ENCODE peak calls at places on chromosomes 7 and 10, in eight cellular contexts. L is cardiac muscle cell, Q is spleen, S is pancreas, F is neural progenitor cell, A is left ventricle myocardium inferior, R is lung, K is uterus. V is an unnamed sample. For H3K9me3, the result is how much of the 10 kb centered on the place peaks cover.

GRCh38 chr7:128932862-128933821 is 4.6 kb upstream of the IRF5 start:
- DNase-seq in L (no peak), Q (no peak), S (no peak), F (no peak), A (no peak), R (no peak), K (no peak), V (peak)

GRCh38 chr7:106563466-106564150 is 97.3 kb downstream of the CCDC71L start:
- DNase-seq in L (no peak), Q (no peak), S (no peak), F (no peak), A (no peak), R (no peak), K (no peak), V (no peak)

GRCh38 chr7:14902589-14902963 is at the start of gene DGKB:
- DNase-seq in L (peak), Q (peak), S (peak), F (peak), A (peak), R (no peak), K (peak), V (peak)

GRCh38 chr10:112832361-112832878 is 117.6 kb upstream of the TCF7L2 start:
- DNase-seq in L (no peak), Q (no peak), S (no peak), F (peak), A (no peak), R (no peak), K (no peak), V (no peak)

GRCh38 chr7:5636446-5636835 is 145.0 kb downstream of the RNF216 start:
- DNase-seq in L (no peak), Q (no peak), S (no peak), F (peak), A (no peak), R (no peak), K (no peak), V (no peak)

GRCh38 chr10:29140991-29141390 is 147.9 kb upstream of the LYZL1 start:
- DNase-seq in L (no peak), Q (no peak), S (no peak), F (no peak), A (no peak), R (no peak), K (no peak), V (no peak)

GRCh38 chr10:69272620-69273019 is 5.7 kb upstream of the HK1 start:
- DNase-seq in L (no peak), Q (no peak), S (no peak), F (no peak), A (no peak), R (no peak), K (no peak), V (no peak)

GRCh38 chr7:2444476-2444875 is 31.7 kb downstream of the GRIFIN start:
- DNase-seq in L (no peak), Q (no peak), S (no peak), F (no peak), A (peak), R (no peak), K (peak), V (no peak)

GRCh38 chr7:155918720-155919399 is 106.6 kb upstream of the SHH start:
- DNase-seq in L (no peak), Q (no peak), S (no peak), F (no peak), A (peak), R (peak), K (no peak), V (peak)

GRCh38 chr7:82164813-82165212 is 278.8 kb downstream of the CACNA2D1 start:
- DNase-seq in L (no peak), Q (no peak), S (no peak), F (peak), A (no peak), R (no peak), K (no peak), V (peak)

GRCh38 chr7:69893915-69894314 is 295.6 kb downstream of the AUTS2 start:
- DNase-seq in L (no peak), Q (no peak), S (no peak), F (peak), A (no peak), R (no peak), K (no peak), V (no peak)

GRCh38 chr7:53350241-53350640 is 314.8 kb downstream of the POM121L12 start:
- DNase-seq in L (peak), Q (no peak), S (no peak), F (peak), A (no peak), R (no peak), K (no peak), V (no peak)

DNA sequence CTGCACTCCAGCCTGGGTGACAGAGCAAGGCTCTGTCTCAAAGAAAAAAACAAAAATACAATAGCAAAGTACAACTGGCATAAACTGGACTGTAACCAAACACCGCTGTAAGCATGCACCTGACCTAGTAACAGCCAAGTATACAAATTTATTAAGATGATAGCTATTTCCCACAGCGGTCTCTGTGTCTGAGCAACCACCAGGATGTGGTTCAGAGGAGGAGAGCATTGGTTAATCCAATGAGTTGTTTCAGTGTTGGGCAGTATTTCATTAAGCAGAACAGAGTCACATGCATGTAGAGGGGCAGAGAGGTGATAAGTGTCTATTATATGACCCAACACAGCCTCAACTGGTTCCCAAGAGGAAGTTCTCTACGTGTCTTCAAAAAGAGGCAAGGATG is 4.0 kb downstream of the SLC16A12 start:
- DNase-seq in L (no peak), Q (no peak), S (no peak), F (no peak), A (no peak), R (no peak), K (no peak), V (no peak)
- H3K27ac ChIP-seq in L (no peak), Q (no peak), S (no peak), F (no peak), A (no peak), R (no peak), K (no peak), V (no peak)

GRCh38 chr7:158054081-158054480 is 533.5 kb downstream of the PTPRN2 start:
- DNase-seq in L (no peak), Q (peak), S (no peak), F (no peak), A (no peak), R (no peak), K (no peak), V (no peak)

GRCh38 chr7:158054611-158055010 is 533.0 kb downstream of the PTPRN2 start:
- DNase-seq in L (no peak), Q (peak), S (no peak), F (no peak), A (no peak), R (no peak), K (no peak), V (no peak)

GRCh38 chr7:158055726-158056510 is 531.7 kb downstream of the PTPRN2 start:
- DNase-seq in L (no peak), Q (peak), S (no peak), F (no peak), A (no peak), R (no peak), K (no peak), V (no peak)

GRCh38 chr7:158057446-158057845 is 530.2 kb downstream of the PTPRN2 start:
- DNase-seq in L (no peak), Q (peak), S (no peak), F (no peak), A (no peak), R (no peak), K (no peak), V (no peak)

GRCh38 chr7:158056761-158057160 is 530.9 kb downstream of the PTPRN2 start:
- DNase-seq in L (no peak), Q (peak), S (no peak), F (no peak), A (no peak), R (no peak), K (no peak), V (no peak)
- H3K9me3 ChIP-seq in L (under half), Q (under half), S (under half), F (under half), A (under half), R (under half), K (under half), V (under half)

DNA sequence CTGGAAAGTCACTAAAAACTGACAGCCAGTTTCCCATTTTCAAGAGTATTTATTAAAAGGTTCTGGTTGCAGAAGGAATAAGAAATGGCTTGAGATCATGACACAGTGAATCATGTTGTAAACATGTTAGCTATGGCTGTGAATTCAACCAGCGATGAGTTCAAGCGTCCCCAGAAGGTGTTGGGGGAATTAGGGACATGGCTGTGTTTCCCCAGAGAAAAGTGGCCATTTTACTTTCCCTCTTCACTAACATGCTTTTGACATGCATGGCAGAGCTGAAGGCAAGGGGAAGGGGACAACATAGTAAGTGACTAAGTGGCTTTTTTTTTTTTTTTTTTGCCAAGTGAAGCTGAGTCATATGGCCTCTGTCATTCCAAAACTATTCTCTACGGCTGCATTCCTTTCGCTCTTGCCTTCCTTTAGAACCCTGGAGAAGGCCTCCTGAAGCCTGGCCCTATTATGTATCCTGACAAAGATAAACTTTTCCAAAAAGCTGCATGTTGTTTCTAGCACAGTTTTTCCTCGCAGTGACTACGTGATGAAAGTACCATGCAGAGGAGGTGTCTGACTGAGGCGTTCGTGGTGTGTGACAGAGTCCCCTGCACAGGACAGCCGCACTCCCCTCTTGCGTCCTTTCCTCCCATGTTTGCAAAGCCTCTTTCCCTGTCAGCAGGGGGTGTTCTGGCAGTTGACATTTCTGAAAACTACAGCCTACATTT is 46.9 kb downstream of the EGFR start:
- DNase-seq in L (peak), Q (no peak), S (no peak), F (peak), A (no peak), R (no peak), K (no peak), V (no peak)
- H3K4me3 ChIP-seq in L (no peak), Q (no peak), S (no peak), F (no peak), A (no peak), R (no peak), K (no peak), V (no peak)

GRCh38 chr10:7561216-7561893 is 105.4 kb downstream of the ITIH5 start:
- DNase-seq in L (peak), Q (no peak), S (peak), F (peak), A (peak), R (no peak), K (peak), V (peak)
- H3K27ac ChIP-seq in L (peak), Q (no peak), S (peak), F (no peak), A (peak), R (peak), K (peak), V (peak)

GRCh38 chr7:4140933-4141332 is 541.2 kb upstream of the FOXK1 start:
- DNase-seq in L (no peak), Q (peak), S (peak), F (no peak), A (no peak), R (no peak), K (no peak), V (no peak)

GRCh38 chr7:4136036-4136435 is 546.1 kb upstream of the FOXK1 start:
- DNase-seq in L (no peak), Q (peak), S (peak), F (no peak), A (no peak), R (no peak), K (no peak), V (no peak)

GRCh38 chr7:4139656-4140320 is 542.3 kb upstream of the FOXK1 start:
- DNase-seq in L (peak), Q (peak), S (peak), F (no peak), A (no peak), R (no peak), K (no peak), V (no peak)

GRCh38 chr7:4136501-4137110 is 545.5 kb upstream of the FOXK1 start:
- DNase-seq in L (no peak), Q (peak), S (peak), F (no peak), A (no peak), R (no peak), K (no peak), V (no peak)

DNA sequence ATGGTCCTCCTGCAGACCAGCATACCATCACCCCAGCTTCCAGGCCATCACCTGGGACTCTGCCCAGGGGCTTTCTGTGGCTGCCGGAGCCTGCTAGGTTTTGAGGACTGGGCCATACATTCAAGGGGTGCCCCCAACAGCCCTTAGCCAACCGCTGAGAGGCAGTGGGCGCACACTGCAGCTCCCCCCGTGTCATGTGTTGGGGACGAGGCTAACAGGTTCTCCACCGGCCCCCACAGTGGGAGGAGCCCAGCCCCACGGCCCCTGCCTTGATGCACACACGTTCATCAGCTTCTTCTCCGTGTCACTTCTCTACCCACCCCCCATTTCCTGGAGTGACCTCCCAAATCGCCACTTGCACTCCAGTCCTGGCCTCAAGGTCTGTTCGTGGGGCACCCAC is 543.2 kb upstream of the FOXK1 start:
- DNase-seq in L (no peak), Q (peak), S (peak), F (no peak), A (no peak), R (no peak), K (no peak), V (no peak)
- H3K9me3 ChIP-seq in L (under half), Q (under half), S (under half), F (under half), A (under half), R (under half), K (under half), V (under half)

DNA sequence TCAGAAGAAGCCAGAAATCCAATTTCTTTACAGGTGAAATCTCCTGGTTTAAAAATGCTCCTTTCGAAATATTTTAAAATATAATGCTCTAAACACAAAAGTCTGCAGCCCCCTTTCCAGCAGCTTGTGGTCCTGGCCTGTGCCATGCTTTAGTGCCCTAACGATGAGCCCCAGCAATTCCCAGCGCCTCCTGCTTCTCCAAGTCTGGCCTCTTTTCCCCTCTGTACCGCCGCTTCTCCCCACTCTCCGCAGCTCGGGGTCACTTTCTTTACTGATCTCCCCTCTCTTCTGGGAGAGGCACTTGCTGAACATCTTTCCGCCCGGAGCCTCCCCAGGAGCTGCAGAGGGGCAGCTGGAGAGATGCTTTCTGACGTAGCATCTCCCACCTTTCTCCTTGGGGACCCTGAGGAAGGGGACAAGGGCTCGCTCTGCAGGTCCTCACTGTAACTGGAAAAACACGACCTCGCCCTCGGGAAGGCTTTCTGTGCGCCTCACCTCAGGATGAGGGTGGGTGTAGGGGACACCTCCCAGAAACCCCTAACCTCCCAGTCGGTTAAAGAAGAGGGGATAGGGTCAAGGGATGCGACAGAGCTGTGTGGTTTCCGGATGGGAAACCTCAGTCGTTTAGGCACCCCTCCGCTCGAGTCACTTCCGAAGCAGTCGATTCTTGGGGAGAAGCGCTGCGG is 544 bp upstream of the INA start:
- DNase-seq in L (no peak), Q (no peak), S (no peak), F (peak), A (no peak), R (no peak), K (no peak), V (no peak)
- H3K4me3 ChIP-seq in L (peak), Q (peak), S (peak), F (peak), A (peak), R (no peak), K (no peak), V (no peak)

GRCh38 chr10:125134483-125134848 is 25.9 kb downstream of the CTBP2 start:
- DNase-seq in L (no peak), Q (peak), S (peak), F (no peak), A (no peak), R (no peak), K (no peak), V (no peak)
- H3K27ac ChIP-seq in L (no peak), Q (no peak), S (peak), F (peak), A (no peak), R (peak), K (no peak), V (no peak)